ENCODE peak calls at places on chromosomes 3 and 15, in six cellular contexts. One of them, this sample, is unnamed.

GRCh38 chr3:115022835-115023398 is 124.2 kb downstream of the ZBTB20 start:
- DNase-seq in GM23338: no peak
- DNase-seq in AG10803: no peak
- DNase-seq in NAMALWA: no peak
- DNase-seq in kidney tubule cell: peak
- DNase-seq in activated CD4-positive, alpha-beta memory T cell treated with anti-CD3 and anti-CD28 coated beads, Interleukin-2, amount 10 ng/mL, durations not matched to agents 7 days and 5 days: no peak
- DNase-seq in this sample: no peak

GRCh38 chr3:137039570-137039969 is 81.8 kb downstream of the IL20RB start:
- DNase-seq in GM23338: no peak
- DNase-seq in AG10803: no peak
- DNase-seq in NAMALWA: no peak
- DNase-seq in kidney tubule cell: no peak
- DNase-seq in activated CD4-positive, alpha-beta memory T cell treated with anti-CD3 and anti-CD28 coated beads, Interleukin-2, amount 10 ng/mL, durations not matched to agents 7 days and 5 days: no peak
- DNase-seq in this sample: no peak

GRCh38 chr15:36943496-36944361 is 156.6 kb downstream of the MEIS2 start:
- DNase-seq in GM23338: peak
- DNase-seq in AG10803: no peak
- DNase-seq in NAMALWA: no peak
- DNase-seq in kidney tubule cell: no peak
- DNase-seq in activated CD4-positive, alpha-beta memory T cell treated with anti-CD3 and anti-CD28 coated beads, Interleukin-2, amount 10 ng/mL, durations not matched to agents 7 days and 5 days: no peak
- DNase-seq in this sample: no peak

GRCh38 chr3:127959873-127960272 is 44.8 kb downstream of the KBTBD12 start:
- DNase-seq in GM23338: peak
- DNase-seq in AG10803: no peak
- DNase-seq in NAMALWA: peak
- DNase-seq in kidney tubule cell: peak
- DNase-seq in activated CD4-positive, alpha-beta memory T cell treated with anti-CD3 and anti-CD28 coated beads, Interleukin-2, amount 10 ng/mL, durations not matched to agents 7 days and 5 days: no peak
- DNase-seq in this sample: peak

GRCh38 chr15:89551502-89551901 is 23.8 kb upstream of the TICRR start:
- DNase-seq in GM23338: no peak
- DNase-seq in AG10803: no peak
- DNase-seq in NAMALWA: no peak
- DNase-seq in kidney tubule cell: peak
- DNase-seq in activated CD4-positive, alpha-beta memory T cell treated with anti-CD3 and anti-CD28 coated beads, Interleukin-2, amount 10 ng/mL, durations not matched to agents 7 days and 5 days: no peak
- DNase-seq in this sample: no peak

GRCh38 chr15:24878153-24878552 is 76.6 kb upstream of the SNRPN start:
- DNase-seq in GM23338: peak
- DNase-seq in AG10803: peak
- DNase-seq in NAMALWA: no peak
- DNase-seq in kidney tubule cell: peak
- DNase-seq in activated CD4-positive, alpha-beta memory T cell treated with anti-CD3 and anti-CD28 coated beads, Interleukin-2, amount 10 ng/mL, durations not matched to agents 7 days and 5 days: no peak
- DNase-seq in this sample: peak

GRCh38 chr3:54139630-54140029 is 17.3 kb downstream of the CACNA2D3 start:
- DNase-seq in GM23338: no peak
- DNase-seq in AG10803: no peak
- DNase-seq in NAMALWA: no peak
- DNase-seq in kidney tubule cell: no peak
- DNase-seq in activated CD4-positive, alpha-beta memory T cell treated with anti-CD3 and anti-CD28 coated beads, Interleukin-2, amount 10 ng/mL, durations not matched to agents 7 days and 5 days: no peak
- DNase-seq in this sample: no peak

GRCh38 chr3:134081211-134081610 is 51.5 kb upstream of the SLCO2A1 start:
- DNase-seq in GM23338: no peak
- DNase-seq in AG10803: no peak
- DNase-seq in NAMALWA: no peak
- DNase-seq in kidney tubule cell: no peak
- DNase-seq in activated CD4-positive, alpha-beta memory T cell treated with anti-CD3 and anti-CD28 coated beads, Interleukin-2, amount 10 ng/mL, durations not matched to agents 7 days and 5 days: no peak
- DNase-seq in this sample: no peak

GRCh38 chr15:69979269-69979668 is 118.4 kb downstream of the TLE3 start:
- DNase-seq in GM23338: peak
- DNase-seq in AG10803: no peak
- DNase-seq in NAMALWA: peak
- DNase-seq in kidney tubule cell: peak
- DNase-seq in activated CD4-positive, alpha-beta memory T cell treated with anti-CD3 and anti-CD28 coated beads, Interleukin-2, amount 10 ng/mL, durations not matched to agents 7 days and 5 days: no peak
- DNase-seq in this sample: no peak

GRCh38 chr3:57382933-57383332 is 90.4 kb upstream of the ASB14 start:
- DNase-seq in GM23338: no peak
- DNase-seq in AG10803: peak
- DNase-seq in NAMALWA: no peak
- DNase-seq in kidney tubule cell: peak
- DNase-seq in activated CD4-positive, alpha-beta memory T cell treated with anti-CD3 and anti-CD28 coated beads, Interleukin-2, amount 10 ng/mL, durations not matched to agents 7 days and 5 days: no peak
- DNase-seq in this sample: no peak

GRCh38 chr3:77039606-77040553 is at the start of gene ROBO2:
- DNase-seq in GM23338: peak
- DNase-seq in AG10803: peak
- DNase-seq in NAMALWA: no peak
- DNase-seq in kidney tubule cell: peak
- DNase-seq in activated CD4-positive, alpha-beta memory T cell treated with anti-CD3 and anti-CD28 coated beads, Interleukin-2, amount 10 ng/mL, durations not matched to agents 7 days and 5 days: no peak
- DNase-seq in this sample: peak